ENCODE peak calls at places on chromosomes 7 and 10, in six cellular contexts. R is AG09319, L is T-helper 17 cell, Q is non-pigmented ciliary epithelial cell, V is left lobe of liver, J is H9. P is an unnamed sample.

GRCh38 chr10:77168161-77168560 is 469.4 kb downstream of the KCNMA1 start:
- DNase-seq in J (no peak), V (no peak), L (no peak), Q (no peak), R (no peak), P (no peak)

GRCh38 chr7:55048221-55048859 is 29.5 kb downstream of the EGFR start:
- DNase-seq in V (peak; percentile 84), Q (no peak), R (no peak), J (no peak), L (no peak), P (no peak)

GRCh38 chr10:9342865-9343450 is 1288.5 kb downstream of the GATA3 start:
- DNase-seq in R (no peak), J (no peak), Q (peak; percentile 11), L (no peak), V (no peak), P (no peak)

GRCh38 chr10:1411956-1412355 is 325.4 kb downstream of the ADARB2 start:
- DNase-seq in L (no peak), J (no peak), Q (no peak), R (no peak), V (no peak), P (no peak)

GRCh38 chr7:25553005-25553404 is 324.7 kb upstream of the NPVF start:
- DNase-seq in J (no peak), Q (no peak), R (no peak), L (no peak), V (no peak), P (no peak)

GRCh38 chr10:110651044-110651958 is 7.2 kb downstream of the RBM20 start:
- DNase-seq in L (no peak), J (no peak), Q (peak; percentile 78), R (peak; percentile 12), V (no peak), P (no peak)

GRCh38 chr7:106485031-106485551 is 175.9 kb downstream of the CCDC71L start:
- DNase-seq in Q (peak; percentile 58), J (no peak), L (no peak), R (no peak), V (peak; percentile 66), P (no peak)

GRCh38 chr7:92641921-92642511 is 51.8 kb upstream of the FAM133B start:
- DNase-seq in V (no peak), R (no peak), L (peak; percentile 16), J (no peak), Q (peak; percentile 63), P (no peak)

GRCh38 chr10:110872145-110872983 is 636 bp downstream of the PDCD4 start:
- DNase-seq in Q (no peak), V (peak; percentile 74), L (peak; percentile 79), J (peak; percentile 83), R (no peak), P (peak; percentile 93)

GRCh38 chr7:34662058-34662457 is 4.0 kb downstream of the NPSR1 start:
- DNase-seq in R (no peak), J (no peak), Q (no peak), V (no peak), L (no peak), P (no peak)

GRCh38 chr10:46220187-46220586 is 66.6 kb upstream of the ANTXRL start:
- DNase-seq in L (no peak), J (peak; percentile 15), V (no peak), R (no peak), Q (no peak), P (peak; percentile 22)

GRCh38 chr7:47816647-47817046 is 131.6 kb downstream of the PKD1L1 start:
- DNase-seq in V (no peak), R (no peak), J (no peak), L (no peak), Q (no peak), P (no peak)

GRCh38 chr10:18829259-18829658 is 170.0 kb downstream of the ARL5B start:
- DNase-seq in J (no peak), L (no peak), V (no peak), R (no peak), Q (no peak), P (no peak)

GRCh38 chr7:7505936-7506335 is 29.7 kb downstream of the COL28A1 start:
- DNase-seq in V (no peak), Q (no peak), L (no peak), R (no peak), J (no peak), P (no peak)

GRCh38 chr10:71840177-71840711 is 10.8 kb downstream of the PSAP start:
- DNase-seq in V (no peak), Q (peak; percentile 89), L (no peak), R (peak; percentile 91), J (peak; percentile 94), P (no peak)

GRCh38 chr7:129914536-129915272 is 38.1 kb downstream of the UBE2H start:
- DNase-seq in R (no peak), L (no peak), V (no peak), Q (no peak), J (no peak), P (no peak)

GRCh38 chr7:68694656-68695055 is 903.6 kb upstream of the AUTS2 start:
- DNase-seq in J (no peak), L (no peak), Q (no peak), R (no peak), V (no peak), P (no peak)

GRCh38 chr7:123557016-123557630 is 495 bp downstream of the NDUFA5 start:
- DNase-seq in R (no peak), J (no peak), L (no peak), V (no peak), Q (no peak), P (no peak)

GRCh38 chr10:90168244-90168643 is 466.9 kb downstream of the KIF20B start:
- DNase-seq in R (no peak), J (no peak), V (no peak), L (no peak), Q (no peak), P (no peak)

GRCh38 chr10:100518761-100519241 is 860 bp downstream of the SEC31B start:
- DNase-seq in V (peak; percentile 64), Q (no peak), L (no peak), R (peak; percentile 15), J (peak; percentile 56), P (no peak)

GRCh38 chr7:112238852-112239610 is 32.5 kb downstream of the ZNF277 start:
- DNase-seq in R (no peak), J (no peak), V (peak; percentile 60), Q (peak; percentile 2), L (no peak), P (no peak)

GRCh38 chr10:49647554-49647953 is 31.9 kb upstream of the C10orf53 start:
- DNase-seq in L (no peak), V (peak; percentile 14), R (no peak), Q (no peak), J (no peak), P (no peak)

GRCh38 chr7:80047856-80048459 is 86.7 kb upstream of the GNAI1 start:
- DNase-seq in Q (no peak), L (no peak), J (no peak), R (no peak), V (no peak), P (no peak)

GRCh38 chr7:141709318-141709717 is 1.2 kb downstream of the WEE2 start:
- DNase-seq in J (no peak), Q (no peak), R (no peak), V (no peak), L (no peak), P (no peak)

GRCh38 chr7:127888411-127888810 is 142.8 kb downstream of the LRRC4 start:
- DNase-seq in Q (no peak), J (no peak), L (no peak), V (no peak), R (no peak), P (no peak)

GRCh38 chr10:126459878-126460481 is 71.7 kb upstream of the ADAM12 start:
- DNase-seq in Q (peak; percentile 44), L (no peak), J (no peak), V (no peak), R (peak; percentile 57), P (no peak)

GRCh38 chr7:1593091-1593866 is 23.4 kb upstream of the PSMG3 start:
- DNase-seq in R (no peak), J (peak; percentile 52), L (no peak), Q (no peak), V (no peak), P (no peak)

GRCh38 chr7:108201766-108202165 is 71.6 kb upstream of the LAMB4 start:
- DNase-seq in R (no peak), L (no peak), J (no peak), Q (no peak), V (no peak), P (no peak)

GRCh38 chr7:74199551-74200355 is 10.1 kb upstream of the LAT2 start:
- DNase-seq in J (peak; percentile 46), R (no peak), V (no peak), L (no peak), Q (no peak), P (no peak)

GRCh38 chr7:77791956-77792355 is 6.3 kb downstream of the TMEM60 start:
- DNase-seq in Q (no peak), L (no peak), J (no peak), V (no peak), R (no peak), P (no peak)

GRCh38 chr10:9986786-9987185 is 1030.9 kb upstream of the CELF2 start:
- DNase-seq in J (no peak), L (no peak), Q (no peak), R (no peak), V (no peak), P (no peak)

GRCh38 chr10:104711167-104711765 is 70.2 kb downstream of the SORCS3 start:
- DNase-seq in V (no peak), R (no peak), Q (no peak), J (peak; percentile 43), L (no peak), P (no peak)

GRCh38 chr7:107383203-107383602 is 86.7 kb upstream of the GPR22 start:
- DNase-seq in R (no peak), Q (no peak), L (no peak), J (no peak), V (no peak), P (no peak)

GRCh38 chr10:86899670-86900276 is 57.6 kb downstream of the MMRN2 start:
- DNase-seq in J (no peak), V (peak; percentile 57), L (no peak), R (peak; percentile 40), Q (no peak), P (no peak)